ENCODE peak calls at places on chromosomes 12 and 14, in ten cellular contexts. V is GM23338; Q is lower lobe of right lung; P is AG09309; I is fibroblast of villous mesenchyme; G is heart right ventricle; A is CD8-positive, alpha-beta memory T cell; L is BJ; H is bronchial epithelial cell; R is HL-60. C is an unnamed sample.

GRCh38 chr12:24605916-24606315 is 343.0 kb downstream of the BCAT1 start:
- DNase-seq in V (no peak), Q (no peak), P (no peak), I (no peak), G (no peak), A (no peak), L (no peak), H (no peak), R (no peak), C (no peak)

GRCh38 chr14:75470238-75470797 is 42.5 kb downstream of the JDP2 start:
- DNase-seq in V (no peak), Q (peak), P (no peak), I (no peak), G (no peak), A (no peak), L (no peak), H (no peak), R (no peak), C (no peak)

GRCh38 chr14:32896979-32897723 is 41.5 kb upstream of the NPAS3 start:
- DNase-seq in V (no peak), Q (no peak), P (peak), I (peak), G (no peak), A (no peak), L (peak), H (no peak), R (no peak), C (no peak)

GRCh38 chr12:71780207-71780822 is 25.7 kb downstream of the RAB21 start:
- DNase-seq in V (peak), Q (no peak), P (no peak), I (peak), G (peak), A (peak), L (no peak), H (peak), R (no peak), C (no peak)

GRCh38 chr14:24944800-24945199 is 105.1 kb downstream of the STXBP6 start:
- DNase-seq in V (no peak), Q (no peak), P (no peak), I (no peak), G (no peak), A (no peak), L (no peak), H (no peak), R (no peak), C (no peak)

GRCh38 chr12:96882862-96883261 is 24.2 kb upstream of the NEDD1 start:
- DNase-seq in V (no peak), Q (no peak), P (no peak), I (peak), G (no peak), A (no peak), L (no peak), H (peak), R (no peak), C (no peak)

GRCh38 chr12:21893924-21894323 is 47.3 kb downstream of the ABCC9 start:
- DNase-seq in V (no peak), Q (no peak), P (no peak), I (no peak), G (no peak), A (no peak), L (no peak), H (no peak), R (no peak), C (no peak)

GRCh38 chr12:79482323-79482722 is 208.4 kb downstream of the PAWR start:
- DNase-seq in V (peak), Q (no peak), P (no peak), I (no peak), G (no peak), A (no peak), L (no peak), H (no peak), R (no peak), C (no peak)

GRCh38 chr12:19058235-19059021 is 71.1 kb upstream of the PLEKHA5 start:
- DNase-seq in V (no peak), Q (no peak), P (no peak), I (no peak), G (no peak), A (no peak), L (no peak), H (no peak), R (no peak), C (no peak)

GRCh38 chr12:107512391-107512790 is 173.2 kb upstream of the PWP1 start:
- DNase-seq in V (no peak), Q (no peak), P (no peak), I (no peak), G (no peak), A (no peak), L (no peak), H (peak), R (no peak), C (no peak)

GRCh38 chr14:67757175-67757574 is 55.5 kb downstream of the RDH12 start:
- DNase-seq in V (no peak), Q (no peak), P (no peak), I (no peak), G (no peak), A (no peak), L (no peak), H (no peak), R (no peak), C (no peak)

DNA sequence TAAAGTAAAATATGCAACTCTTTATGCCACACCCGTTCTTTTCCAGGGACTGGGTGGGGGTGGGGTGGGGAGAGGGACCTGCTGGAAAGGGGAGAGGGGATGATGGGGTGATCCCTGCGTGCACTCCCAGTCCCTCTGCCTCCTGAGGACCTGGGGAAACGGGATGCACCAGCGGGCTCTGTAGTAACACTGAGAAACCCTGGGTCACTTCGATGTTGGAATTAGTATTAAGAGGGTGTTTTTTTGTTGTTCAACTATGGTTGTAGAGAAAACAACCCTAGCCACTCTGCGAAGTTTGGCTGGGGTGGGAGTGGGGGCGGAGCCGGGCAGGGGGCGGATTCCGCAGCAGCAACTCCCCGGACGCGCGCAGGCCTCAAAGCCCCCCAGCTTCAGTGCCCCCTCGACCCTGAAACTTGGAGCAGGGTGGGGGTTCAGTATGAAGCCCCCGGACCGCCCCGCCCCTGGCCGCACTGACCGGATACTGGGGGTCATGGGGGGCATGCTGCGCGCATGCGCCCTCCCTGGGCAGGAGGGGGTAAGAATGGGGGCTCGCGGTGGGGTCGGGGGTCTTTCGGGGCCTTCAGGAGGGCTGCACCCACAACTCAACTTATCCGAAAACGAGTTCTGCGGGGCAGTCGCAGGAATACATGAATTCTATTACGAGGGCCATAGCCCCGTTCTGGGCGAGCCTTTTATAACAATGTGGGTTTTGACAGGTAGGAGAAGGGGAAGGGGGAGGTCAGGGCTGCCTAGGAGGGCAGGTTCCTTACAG is 1.3 kb upstream of the ARHGEF25 start:
- DNase-seq in V (peak), Q (no peak), P (no peak), I (no peak), G (peak), A (no peak), L (no peak), H (no peak), R (no peak), C (no peak)
- H3K4me3 ChIP-seq in V (peak), Q (peak), P (no peak), I (peak), G (peak), A (no peak), L (no peak), H (no peak), R (no peak), C (no peak)

DNA sequence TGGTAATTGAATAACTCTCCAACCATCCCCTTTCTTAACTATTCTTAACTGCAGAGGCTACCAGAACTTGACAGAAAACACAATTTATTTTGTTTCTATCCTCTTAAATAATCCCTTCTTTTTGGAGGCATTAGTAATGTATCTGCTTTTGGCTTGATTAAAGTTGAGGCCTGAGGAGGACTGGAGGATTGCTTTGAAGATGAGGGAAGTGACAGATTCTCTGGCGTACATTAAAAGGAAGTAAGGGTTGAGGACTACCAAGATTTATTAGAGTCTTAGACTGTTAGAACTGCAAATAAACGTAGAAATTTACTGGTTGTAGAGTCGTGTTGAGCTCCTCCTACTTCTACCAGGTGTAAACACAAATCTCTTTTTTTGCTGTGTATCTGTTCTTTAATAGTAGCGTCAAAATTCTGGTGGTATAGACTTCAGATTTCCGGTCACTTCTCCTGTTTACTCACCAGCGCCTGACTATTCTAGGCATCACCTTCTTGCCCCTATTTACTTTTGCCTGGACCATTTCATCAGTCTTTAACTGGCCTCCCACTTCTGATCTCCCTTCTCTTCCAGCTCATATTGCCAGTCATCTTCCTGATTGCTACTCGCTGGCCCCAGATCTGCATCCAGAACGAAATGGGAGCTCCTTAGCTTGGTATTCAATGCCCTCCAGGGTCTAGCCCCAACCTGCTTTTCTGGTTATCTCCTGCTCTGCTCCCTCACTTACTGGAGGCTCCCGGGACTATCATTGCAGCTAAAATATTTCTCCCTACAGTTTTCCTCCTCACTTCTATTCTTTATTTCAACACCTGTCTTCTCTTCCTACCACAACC is 8.5 kb upstream of the EID3 start:
- DNase-seq in V (no peak), Q (no peak), P (no peak), I (no peak), G (no peak), A (no peak), L (no peak), H (peak), R (no peak), C (no peak)
- H3K4me3 ChIP-seq in V (no peak), Q (no peak), P (no peak), I (peak), G (no peak), A (no peak), L (no peak), H (no peak), R (no peak), C (no peak)

DNA sequence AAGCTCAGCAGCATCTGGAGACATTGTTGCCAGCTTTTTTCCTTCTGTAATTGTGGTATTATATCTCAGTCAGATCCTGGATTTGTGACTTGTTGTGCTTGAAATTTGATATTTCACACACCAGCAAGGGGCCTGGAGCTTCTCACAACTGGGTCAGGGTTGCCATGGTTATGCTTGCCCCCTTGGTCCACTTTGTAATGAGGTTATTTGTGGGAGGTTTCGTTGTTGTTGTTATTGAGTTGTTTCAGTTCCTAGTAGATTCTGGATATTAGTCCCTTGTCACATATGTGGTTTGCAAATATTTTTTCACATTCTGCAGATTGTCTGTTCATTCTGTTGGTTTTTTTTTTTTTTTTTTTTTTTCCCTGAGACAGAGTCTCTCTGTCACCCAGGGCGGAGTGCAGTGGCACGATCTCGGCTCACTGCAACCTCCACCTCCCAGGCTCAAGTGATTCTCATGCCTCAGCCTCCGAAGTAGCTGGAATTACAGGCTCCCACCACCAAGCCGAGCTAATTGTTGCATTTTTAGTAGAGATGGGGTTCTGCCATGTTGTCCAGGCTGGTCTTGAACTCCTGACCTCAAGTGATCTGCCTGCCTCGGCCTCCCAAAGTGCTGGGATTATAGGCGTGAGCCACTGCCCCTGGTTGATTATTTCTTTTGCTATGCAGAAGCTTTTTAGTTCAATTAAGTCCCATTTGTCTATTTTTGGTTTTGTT is 80.6 kb upstream of the ETV6 start:
- DNase-seq in V (no peak), Q (no peak), P (no peak), I (peak), G (no peak), A (no peak), L (no peak), H (no peak), R (no peak), C (no peak)
- H3K4me3 ChIP-seq in V (no peak), Q (no peak), P (no peak), I (no peak), G (no peak), A (no peak), L (no peak), H (no peak), R (no peak), C (no peak)

DNA sequence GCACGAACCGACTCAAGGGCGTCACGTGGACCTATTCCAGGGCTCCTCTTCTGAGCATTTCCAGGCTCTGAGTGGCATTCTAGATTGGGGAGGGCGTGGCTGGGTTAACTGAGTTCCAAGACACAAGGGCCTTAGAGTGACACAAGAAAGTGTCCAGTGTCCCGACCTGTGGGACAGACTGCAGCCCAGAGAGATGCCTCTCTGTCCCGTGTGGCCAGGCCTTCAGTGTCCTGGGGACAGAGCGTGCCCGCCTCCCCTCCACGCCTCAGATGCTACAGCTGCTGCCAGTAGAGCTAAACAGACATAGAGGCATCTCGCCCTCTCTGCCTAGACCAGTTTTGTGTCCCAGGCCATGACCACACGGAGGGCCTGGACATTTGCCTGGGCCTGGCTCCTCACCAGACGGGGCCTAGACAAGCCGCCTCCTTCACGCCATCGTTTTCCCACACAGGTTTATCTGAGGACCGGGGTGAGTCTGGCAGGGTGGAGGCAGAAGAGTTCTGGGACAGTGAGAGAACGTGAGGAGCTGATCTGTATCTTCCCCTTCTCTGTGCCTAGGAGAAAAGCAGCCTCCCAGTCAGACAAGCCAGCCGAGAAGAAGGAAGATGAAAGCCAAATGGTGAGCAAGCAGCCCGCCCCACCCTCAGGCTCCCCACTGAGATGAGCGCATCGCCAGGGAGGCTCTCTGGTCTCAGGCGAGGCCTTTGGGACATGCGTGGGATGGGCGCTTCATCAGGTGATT is 27.1 kb downstream of the DEGS2 start:
- DNase-seq in V (no peak), Q (no peak), P (peak), I (peak), G (no peak), A (no peak), L (peak), H (no peak), R (no peak), C (peak)
- H3K4me3 ChIP-seq in V (no peak), Q (no peak), P (no peak), I (no peak), G (no peak), A (no peak), L (no peak), H (no peak), R (no peak), C (no peak)

GRCh38 chr12:82740-83139 is 16.2 kb downstream of the IQSEC3 start:
- DNase-seq in V (no peak), Q (no peak), P (no peak), I (no peak), G (no peak), A (no peak), L (no peak), H (no peak), R (no peak), C (no peak)
- H3K4me3 ChIP-seq in V (no peak), Q (no peak), P (no peak), I (no peak), G (no peak), A (no peak), L (no peak), H (no peak), R (no peak), C (no peak)

GRCh38 chr12:105677672-105678071 is 347.2 kb downstream of the C12orf75 start:
- DNase-seq in V (no peak), Q (no peak), P (no peak), I (no peak), G (no peak), A (no peak), L (no peak), H (no peak), R (no peak), C (no peak)
- H3K4me3 ChIP-seq in V (no peak), Q (no peak), P (no peak), I (no peak), G (no peak), A (no peak), L (no peak), H (no peak), R (no peak), C (no peak)

GRCh38 chr12:976644-977043 is 14.4 kb upstream of the ERC1 start:
- DNase-seq in V (no peak), Q (no peak), P (no peak), I (no peak), G (no peak), A (no peak), L (no peak), H (no peak), R (no peak), C (no peak)
- H3K4me3 ChIP-seq in V (no peak), Q (no peak), P (no peak), I (no peak), G (no peak), A (no peak), L (no peak), H (no peak), R (no peak), C (no peak)

C was measured in HFF-Myc.